ENCODE peak calls at places on chromosomes 13 and 19, in eight cellular contexts. V is stomach, N is SK-N-SH, Q is HL-60, B is HCT116, S is upper lobe of left lung, C is breast epithelium, K is transverse colon. O is an unnamed sample.

GRCh38 chr13:23615677-23616076 is 45.5 kb downstream of the TNFRSF19 start:
- DNase-seq in K (no peak), S (no peak), N (no peak), Q (no peak), B (no peak), C (no peak), V (no peak), O (no peak)

GRCh38 chr13:21232196-21232595 is 55.7 kb downstream of the MRPL57 start:
- DNase-seq in B (no peak), K (no peak), V (no peak), C (no peak), S (no peak), N (no peak), Q (no peak), O (no peak)

GRCh38 chr19:33781536-33781935 is 15.1 kb upstream of the KCTD15 start:
- DNase-seq in S (no peak), N (no peak), K (no peak), C (no peak), V (no peak), B (no peak), Q (no peak), O (no peak)

GRCh38 chr19:1882089-1882785 is 3.1 kb downstream of the ABHD17A start:
- DNase-seq in Q (no peak), C (no peak), K (peak; percentile 51), V (no peak), N (no peak), B (no peak), S (peak; percentile 79), O (no peak)

GRCh38 chr13:72458701-72459100 is 268.7 kb downstream of the MZT1 start:
- DNase-seq in C (no peak), B (no peak), Q (no peak), V (no peak), S (no peak), N (no peak), K (no peak), O (no peak)

GRCh38 chr13:48532146-48532472 is 771 bp downstream of the RCBTB2 start:
- DNase-seq in B (no peak), C (no peak), V (no peak), K (no peak), S (no peak), Q (peak; percentile 22), N (no peak), O (no peak)

GRCh38 chr19:56170261-56170660 is 5.5 kb upstream of the GALP start:
- DNase-seq in V (no peak), Q (no peak), K (no peak), B (no peak), C (no peak), N (no peak), S (no peak), O (no peak)

GRCh38 chr19:15812059-15812722 is 3.3 kb downstream of the OR10H1 start:
- DNase-seq in Q (peak; percentile 1), C (no peak), K (peak; percentile 38), B (peak; percentile 72), N (no peak), S (no peak), V (peak; percentile 40), O (no peak)

GRCh38 chr13:46089213-46089612 is 15.6 kb downstream of the CPB2 start:
- DNase-seq in V (no peak), S (no peak), B (no peak), K (no peak), Q (no peak), N (no peak), C (no peak), O (no peak)

GRCh38 chr13:25729201-25729600 is 322.6 kb downstream of the SHISA2 start:
- DNase-seq in V (no peak), N (no peak), Q (no peak), C (no peak), B (no peak), K (no peak), S (no peak), O (no peak)

GRCh38 chr19:58497634-58498170 is 14.1 kb downstream of the SLC27A5 start:
- DNase-seq in V (no peak), S (no peak), K (no peak), C (no peak), Q (no peak), B (no peak), N (no peak), O (no peak)

GRCh38 chr13:79593611-79594275 is 112.8 kb downstream of the NDFIP2 start:
- DNase-seq in B (no peak), C (no peak), Q (no peak), K (no peak), N (peak; percentile 44), S (no peak), V (no peak), O (no peak)

GRCh38 chr19:14786421-14786851 is 8.1 kb upstream of the ADGRE2 start:
- DNase-seq in C (no peak), V (no peak), B (no peak), N (peak; percentile 65), K (no peak), S (peak; percentile 87), Q (no peak), O (peak; percentile 32)

GRCh38 chr19:3042545-3043267 is 13.6 kb upstream of the TLE2 start:
- DNase-seq in C (no peak), K (no peak), V (no peak), Q (no peak), N (no peak), S (no peak), B (no peak), O (no peak)

GRCh38 chr19:2969104-2969504 is 8.3 kb upstream of the TLE6 start:
- DNase-seq in N (peak; percentile 59), Q (no peak), K (peak; percentile 33), C (no peak), S (no peak), V (peak; percentile 58), B (no peak), O (no peak)

GRCh38 chr13:94073006-94073744 is 406.3 kb downstream of the DCT start:
- DNase-seq in B (no peak), C (no peak), V (no peak), N (no peak), S (no peak), K (no peak), Q (no peak), O (no peak)

GRCh38 chr19:898663-899062 is 5.4 kb downstream of the RNU6-9 start:
- DNase-seq in N (peak; percentile 52), C (no peak), V (no peak), K (no peak), Q (no peak), B (no peak), S (peak; percentile 79), O (no peak)

GRCh38 chr13:80040219-80040976 is 300.5 kb downstream of the SPRY2 start:
- DNase-seq in V (no peak), C (no peak), Q (no peak), K (no peak), N (no peak), S (no peak), B (peak; percentile 68), O (no peak)

DNA sequence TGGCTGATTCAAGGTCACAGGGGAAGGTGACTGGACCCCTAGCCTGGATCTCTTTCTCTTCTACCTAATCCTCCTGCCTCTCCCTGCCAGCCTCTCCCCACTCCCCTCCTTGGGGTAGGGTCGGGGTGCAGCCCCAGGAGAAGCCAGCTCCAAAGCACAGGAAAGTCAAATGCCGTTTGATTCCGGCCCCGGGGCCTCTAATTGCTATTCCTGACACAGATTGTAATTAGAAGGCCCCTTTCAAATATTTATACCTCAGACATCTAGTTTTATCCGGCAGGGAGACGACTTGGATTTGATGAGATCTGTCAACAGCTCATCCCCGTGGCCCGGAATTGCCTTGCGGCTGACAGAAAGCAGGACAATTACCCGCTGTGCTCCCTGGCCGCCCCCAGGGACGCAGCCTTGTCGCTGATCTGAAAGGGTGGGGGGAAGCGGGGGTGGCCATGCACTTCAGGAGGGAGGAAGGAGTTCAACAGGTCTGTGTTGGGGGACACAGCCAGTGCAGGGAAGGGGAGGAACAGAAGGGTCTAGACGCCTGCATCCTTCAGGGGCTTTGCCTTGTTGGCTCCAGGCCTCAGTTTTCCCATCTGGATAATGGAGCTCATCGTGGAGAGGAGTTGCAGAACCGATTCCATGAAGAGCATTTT is 1.9 kb upstream of the SHD start:
- DNase-seq in S (no peak), N (peak; percentile 69), K (no peak), C (no peak), V (no peak), Q (no peak), B (no peak), O (no peak)
- TF ChIP-seq POLR2AphosphoS5 in S (no peak), N (no peak), K (no peak), C (no peak), V (no peak), Q (no peak), B (no peak), O (no peak)

GRCh38 chr13:113220141-113220598 is 10.8 kb downstream of the CUL4A start:
- DNase-seq in C (no peak), Q (no peak), V (peak; percentile 60), N (no peak), K (peak; percentile 65), B (no peak), S (peak; percentile 42), O (no peak)
- TF ChIP-seq POLR2AphosphoS5 in C (no peak), Q (no peak), V (no peak), N (no peak), K (no peak), B (no peak), S (peak; percentile 19), O (no peak)

DNA sequence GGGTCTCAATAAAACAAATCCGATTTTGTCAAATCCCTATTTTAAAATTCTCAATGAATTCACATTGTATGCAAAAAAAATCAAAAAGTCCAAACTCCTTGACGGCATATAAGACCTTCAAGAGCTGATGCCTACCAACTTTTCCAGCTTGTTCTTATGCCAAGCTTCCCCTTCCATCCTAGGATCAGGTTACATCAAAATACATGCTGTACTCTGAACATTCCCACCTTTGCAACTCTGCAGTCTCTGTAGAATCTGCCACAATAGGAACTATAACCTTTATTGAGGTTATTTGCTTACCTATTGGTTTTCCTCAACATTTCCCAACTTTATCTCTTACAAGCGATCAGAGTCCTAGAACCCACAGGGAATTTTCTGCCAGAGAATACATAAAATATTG is 7.9 kb downstream of the KBTBD7 start:
- DNase-seq in S (no peak), K (no peak), V (no peak), B (no peak), C (no peak), N (no peak), Q (no peak), O (no peak)
- TF ChIP-seq POLR2AphosphoS5 in S (no peak), K (no peak), V (no peak), B (no peak), C (no peak), N (no peak), Q (no peak), O (no peak)

DNA sequence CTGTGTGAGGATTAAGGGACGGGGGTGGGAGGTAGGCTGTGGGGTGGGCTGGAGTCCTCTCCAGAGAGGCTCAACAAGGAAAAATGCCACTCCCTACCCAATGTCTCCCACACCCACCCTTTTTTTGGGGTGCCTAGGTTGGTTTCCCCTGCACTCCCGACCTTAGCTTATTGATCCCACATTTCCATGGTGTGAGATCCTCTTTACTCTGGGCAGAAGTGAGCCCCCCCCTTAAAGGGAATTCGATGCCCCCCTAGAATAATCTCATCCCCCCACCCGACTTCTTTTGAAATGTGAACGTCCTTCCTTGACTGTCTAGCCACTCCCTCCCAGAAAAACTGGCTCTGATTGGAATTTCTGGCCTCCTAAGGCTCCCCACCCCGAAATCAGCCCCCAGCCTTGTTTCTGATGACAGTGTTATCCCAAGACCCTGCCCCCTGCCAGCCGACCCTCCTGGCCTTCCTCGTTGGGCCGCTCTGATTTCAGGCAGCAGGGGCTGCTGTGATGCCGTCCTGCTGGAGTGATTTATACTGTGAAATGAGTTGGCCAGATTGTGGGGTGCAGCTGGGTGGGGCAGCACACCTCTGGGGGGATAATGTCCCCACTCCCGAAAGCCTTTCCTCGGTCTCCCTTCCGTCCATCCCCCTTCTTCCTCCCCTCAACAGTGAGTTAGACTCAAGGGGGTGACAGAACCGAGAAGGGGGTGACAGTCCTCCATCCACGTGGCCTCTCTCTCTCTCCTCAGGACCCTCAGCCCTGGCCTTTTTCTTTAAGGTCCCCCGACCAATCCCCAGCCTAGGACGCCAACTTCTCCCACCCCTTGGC is 5.8 kb downstream of the FOSB start:
- DNase-seq in K (no peak), B (no peak), V (no peak), C (no peak), N (no peak), S (peak; percentile 66), Q (no peak), O (no peak)
- TF ChIP-seq POLR2AphosphoS5 in K (no peak), B (no peak), V (no peak), C (peak; percentile 95), N (no peak), S (no peak), Q (peak; percentile 55), O (no peak)

O was measured in GM12891.